ENCODE peak calls at places on chromosomes 1 and 21, in six cellular contexts. S is kidney; J is effector memory CD4-positive, alpha-beta T cell; H is adipocyte; N is CD8-positive, alpha-beta memory T cell; F is aorta. P is an unnamed sample.
A peak's percentile ranks its signal among the peaks of the same experiment; 100 is the strongest.

GRCh38 chr1:41835488-41835887 is 83.2 kb downstream of the HIVEP3 start:
- DNase-seq in F (no peak), H (no peak), J (no peak), N (no peak), S (no peak), P (no peak)

GRCh38 chr1:102858695-102859094 is 249.6 kb downstream of the COL11A1 start:
- DNase-seq in H (peak; percentile 10), N (no peak), F (no peak), J (no peak), S (no peak), P (no peak)

GRCh38 chr1:211735208-211736170 is 60.1 kb upstream of the NEK2 start:
- DNase-seq in N (no peak), S (no peak), F (peak; percentile 49), H (peak; percentile 87), J (no peak), P (no peak)

GRCh38 chr1:237300642-237301041 is 258.7 kb downstream of the RYR2 start:
- DNase-seq in F (no peak), S (no peak), H (no peak), J (no peak), N (no peak), P (no peak)

GRCh38 chr1:154759793-154760192 is 110.3 kb downstream of the KCNN3 start:
- DNase-seq in J (no peak), S (no peak), F (no peak), N (no peak), H (no peak), P (no peak)

GRCh38 chr1:11134352-11135266 is 34.9 kb upstream of the EXOSC10 start:
- DNase-seq in F (no peak), H (peak; percentile 19), J (no peak), S (no peak), N (no peak), P (no peak)

GRCh38 chr1:118978914-118979701 is 9.0 kb downstream of the TBX15 start:
- DNase-seq in H (no peak), F (no peak), J (no peak), N (no peak), S (no peak), P (no peak)

GRCh38 chr1:245217853-245218608 is 63.2 kb downstream of the KIF26B start:
- DNase-seq in S (no peak), H (no peak), N (no peak), J (no peak), F (no peak), P (no peak)

GRCh38 chr1:180912211-180912800 is 391 bp upstream of the KIAA1614 start:
- DNase-seq in J (no peak), N (no peak), F (peak; percentile 53), S (no peak), H (peak; percentile 81), P (no peak)

DNA sequence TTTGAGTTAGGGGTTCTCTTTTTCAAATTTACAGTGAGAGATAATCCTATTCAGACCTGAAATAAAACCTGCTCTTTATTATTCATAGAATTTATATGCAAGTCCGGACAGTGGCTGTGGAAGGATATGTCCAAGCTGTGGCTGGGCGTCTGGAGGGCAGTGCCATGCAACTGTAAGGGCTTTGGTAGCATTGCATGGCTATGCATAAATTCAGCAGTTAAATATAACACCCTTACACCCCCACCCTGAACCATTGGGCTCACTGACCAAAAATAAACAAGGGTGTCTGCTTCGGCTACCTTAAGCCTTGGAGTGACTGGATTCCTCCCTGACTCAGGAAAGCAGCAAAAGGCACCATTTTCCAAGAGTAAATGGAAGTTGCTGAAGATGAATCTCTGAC is 5.4 kb downstream of the CHTOP start:
- DNase-seq in H (no peak), J (no peak), S (peak; percentile 15), F (no peak), N (no peak), P (no peak)
- H3K36me3 ChIP-seq in H (peaks cover 80% of the 10 kb centered on the region), J (peaks cover 81% of the 10 kb centered on the region), S (peaks cover 38% of the 10 kb centered on the region), F (peaks cover 9% of the 10 kb centered on the region), N (peaks cover 66% of the 10 kb centered on the region), P (peaks cover 61% of the 10 kb centered on the region)

GRCh38 chr1:37811027-37811655 is 3.1 kb upstream of the YRDC start:
- DNase-seq in S (no peak), F (peak; percentile 74), N (peak; percentile 56), J (peak; percentile 47), H (peak; percentile 85), P (no peak)
- H3K36me3 ChIP-seq in S (peaks cover 8% of the 10 kb centered on the region), F (no peaks in the 10 kb centered on the region), N (peaks cover 6% of the 10 kb centered on the region), J (peaks cover 13% of the 10 kb centered on the region), H (peaks cover 24% of the 10 kb centered on the region), P (peaks cover 1% of the 10 kb centered on the region)

GRCh38 chr1:204434116-204434755 is 22.6 kb upstream of the PPP1R15B start:
- DNase-seq in S (no peak), N (no peak), H (no peak), J (no peak), F (no peak), P (no peak)
- H3K36me3 ChIP-seq in S (peaks cover 32% of the 10 kb centered on the region), N (peaks cover 20% of the 10 kb centered on the region), H (peaks cover 18% of the 10 kb centered on the region), J (peaks cover 61% of the 10 kb centered on the region), F (peaks cover 4% of the 10 kb centered on the region), P (peaks cover 16% of the 10 kb centered on the region)

GRCh38 chr1:42937836-42938595 is 20.7 kb downstream of the SLC2A1 start:
- DNase-seq in S (no peak), J (no peak), N (no peak), H (no peak), F (no peak), P (no peak)
- H3K36me3 ChIP-seq in S (peaks cover 2% of the 10 kb centered on the region), J (peaks cover 27% of the 10 kb centered on the region), N (peaks cover 34% of the 10 kb centered on the region), H (peaks cover 9% of the 10 kb centered on the region), F (no peaks in the 10 kb centered on the region), P (peaks cover 83% of the 10 kb centered on the region)

DNA sequence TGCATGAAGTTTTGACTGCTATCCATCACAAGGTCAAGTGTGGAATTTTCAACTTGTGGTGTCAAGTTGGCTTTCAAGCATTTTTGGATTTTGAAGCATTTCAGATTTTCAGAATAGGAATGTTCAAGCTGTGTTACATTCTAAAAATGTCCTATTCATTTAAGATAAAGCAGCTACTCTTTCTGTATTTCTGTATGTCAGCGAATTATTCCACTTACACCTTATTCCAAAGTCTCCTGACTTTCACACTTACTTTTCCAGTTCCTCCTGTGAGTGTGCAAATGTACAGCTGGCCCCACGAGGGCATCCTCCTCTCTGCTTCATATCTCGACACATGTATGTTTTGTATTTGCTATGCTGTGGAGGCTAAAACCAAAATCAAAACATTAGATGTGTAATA is 51.9 kb downstream of the RC3H1 start:
- DNase-seq in F (no peak), H (no peak), J (no peak), S (no peak), N (no peak), P (no peak)
- H3K36me3 ChIP-seq in F (no peaks in the 10 kb centered on the region), H (peaks cover 88% of the 10 kb centered on the region), J (peaks cover 57% of the 10 kb centered on the region), S (peaks cover 6% of the 10 kb centered on the region), N (peaks cover 23% of the 10 kb centered on the region), P (no peaks in the 10 kb centered on the region)

GRCh38 chr21:25963186-25963585 is 207.4 kb downstream of the APP start:
- DNase-seq in H (no peak), F (no peak), J (no peak), N (no peak), S (no peak), P (no peak)

GRCh38 chr21:25967566-25968438 is 202.8 kb downstream of the APP start:
- DNase-seq in F (no peak), N (peak; percentile 0), H (no peak), J (no peak), S (no peak), P (no peak)

GRCh38 chr21:25964009-25964408 is 206.6 kb downstream of the APP start:
- DNase-seq in J (no peak), F (no peak), H (no peak), S (no peak), N (no peak), P (no peak)

GRCh38 chr21:25964926-25965325 is 205.6 kb downstream of the APP start:
- DNase-seq in N (no peak), J (no peak), H (no peak), F (no peak), S (no peak), P (no peak)

GRCh38 chr21:25966308-25966707 is 204.3 kb downstream of the APP start:
- DNase-seq in H (peak; percentile 16), F (no peak), S (no peak), J (no peak), N (no peak), P (no peak)
- H3K36me3 ChIP-seq in H (peaks cover 9% of the 10 kb centered on the region), F (peaks cover 2% of the 10 kb centered on the region), S (peaks cover 6% of the 10 kb centered on the region), J (no peaks in the 10 kb centered on the region), N (no peaks in the 10 kb centered on the region), P (peaks cover 14% of the 10 kb centered on the region)

GRCh38 chr1:100499412-100499811 is 38.5 kb upstream of the GPR88 start:
- DNase-seq in F (no peak), J (no peak), N (no peak), S (no peak), H (peak; percentile 50), P (no peak)

GRCh38 chr1:100506221-100506620 is 31.7 kb upstream of the GPR88 start:
- DNase-seq in H (no peak), J (no peak), F (no peak), S (no peak), N (no peak), P (no peak)

GRCh38 chr1:100497796-100498195 is 40.1 kb upstream of the GPR88 start:
- DNase-seq in J (no peak), N (no peak), H (no peak), F (no peak), S (no peak), P (no peak)

GRCh38 chr1:100496896-100497295 is 41.0 kb upstream of the GPR88 start:
- DNase-seq in H (no peak), N (no peak), F (no peak), S (no peak), J (no peak), P (no peak)

GRCh38 chr1:100502052-100502792 is 35.7 kb upstream of the GPR88 start:
- DNase-seq in F (no peak), H (peak; percentile 62), S (no peak), J (no peak), N (no peak), P (no peak)
- H3K36me3 ChIP-seq in F (peaks cover 3% of the 10 kb centered on the region), H (peaks cover 8% of the 10 kb centered on the region), S (peaks cover 17% of the 10 kb centered on the region), J (peaks cover 92% of the 10 kb centered on the region), N (peaks cover 52% of the 10 kb centered on the region), P (no peaks in the 10 kb centered on the region)

GRCh38 chr21:45521241-45521640 is 21.0 kb downstream of the SLC19A1 start:
- DNase-seq in S (no peak), N (no peak), F (no peak), J (no peak), H (no peak), P (no peak)
- H3K36me3 ChIP-seq in S (no peaks in the 10 kb centered on the region), N (no peaks in the 10 kb centered on the region), F (no peaks in the 10 kb centered on the region), J (peaks cover 13% of the 10 kb centered on the region), H (peaks cover 22% of the 10 kb centered on the region), P (no peaks in the 10 kb centered on the region)